ENCODE peak calls at places on chromosomes 1 and 21, in four cellular contexts. N, E, Z and M are unnamed samples.

GRCh38 chr1:54199151-54199764 is 572 bp downstream of the CYB5RL start:
- DNase-seq in N (no peak), E (no peak), Z (no peak), M (peak; percentile 28)

GRCh38 chr1:58572691-58573090 is 4.4 kb downstream of the TACSTD2 start:
- DNase-seq in E (peak; percentile 90), N (no peak), Z (no peak), M (no peak)

GRCh38 chr1:198734323-198735008 is 95.6 kb downstream of the PTPRC start:
- DNase-seq in E (no peak), Z (no peak), N (no peak), M (peak; percentile 19)

GRCh38 chr1:116871772-116872146 is 38.0 kb upstream of the PTGFRN start:
- DNase-seq in E (no peak), Z (no peak), N (no peak), M (no peak)

GRCh38 chr1:156499703-156500577 is 635 bp downstream of the MEF2D start:
- DNase-seq in Z (peak; percentile 46), E (no peak), N (peak; percentile 76), M (no peak)

GRCh38 chr1:11434506-11434905 is 44.4 kb upstream of the DISP3 start:
- DNase-seq in E (no peak), N (no peak), Z (no peak), M (no peak)

GRCh38 chr1:55168353-55168752 is 46.8 kb downstream of the USP24 start:
- DNase-seq in N (no peak), Z (no peak), E (no peak), M (no peak)

GRCh38 chr1:226627050-226627755 is 78.6 kb downstream of the STUM start:
- DNase-seq in N (no peak), E (no peak), Z (no peak), M (no peak)

GRCh38 chr1:162135271-162135775 is 65.8 kb downstream of the NOS1AP start:
- DNase-seq in N (no peak), E (no peak), Z (no peak), M (no peak)

GRCh38 chr21:30206551-30207251 is 9.2 kb downstream of the CLDN8 start:
- DNase-seq in Z (no peak), N (no peak), E (peak; percentile 84), M (no peak)

GRCh38 chr1:232630047-232630893 is at the start of gene SIPA1L2:
- DNase-seq in Z (peak; percentile 88), N (peak; percentile 96), E (peak; percentile 68), M (peak; percentile 100)